ENCODE peak calls at places on chromosomes 1 and 21, in five cellular contexts. C, Q, D, O and F are unnamed samples.

GRCh38 chr1:34784751-34785221 is 3.8 kb downstream of the GJB3 start:
- DNase-seq in C (no peak), Q (no peak), D (no peak), O (no peak), F (no peak)

GRCh38 chr1:153929433-153929825 is 6.7 kb upstream of the GATAD2B start:
- DNase-seq in C (no peak), Q (no peak), D (no peak), O (no peak), F (no peak)

GRCh38 chr1:175192111-175192629 is 406 bp downstream of the KIAA0040 start:
- DNase-seq in C (no peak), Q (peak; percentile 8), D (peak; percentile 55), O (no peak), F (peak; percentile 11)

GRCh38 chr1:21189906-21190500 is 13.3 kb upstream of the EIF4G3 start:
- DNase-seq in C (no peak), Q (no peak), D (no peak), O (no peak), F (no peak)

GRCh38 chr1:11787251-11787803 is 18.4 kb downstream of the MTHFR start:
- DNase-seq in C (no peak), Q (peak; percentile 60), D (peak; percentile 65), O (no peak), F (no peak)

GRCh38 chr1:234934611-234935033 is 194.0 kb downstream of the TOMM20 start:
- DNase-seq in C (no peak), Q (peak; percentile 63), D (no peak), O (no peak), F (no peak)

GRCh38 chr1:60133848-60134247 is 60.3 kb upstream of the C1orf87 start:
- DNase-seq in C (no peak), Q (peak; percentile 50), D (no peak), O (no peak), F (no peak)

GRCh38 chr1:52007228-52008073 is 17.0 kb upstream of the RAB3B start:
- DNase-seq in C (no peak), Q (no peak), D (no peak), O (no peak), F (no peak)

GRCh38 chr1:22717038-22717758 is 6.6 kb downstream of the EPHB2 start:
- DNase-seq in C (no peak), Q (no peak), D (no peak), O (no peak), F (no peak)

GRCh38 chr1:206911064-206911663 is 10.6 kb downstream of the FCMR start:
- DNase-seq in C (no peak), Q (peak; percentile 85), D (no peak), O (no peak), F (peak; percentile 43)

GRCh38 chr1:23810818-23811420 is 10.4 kb upstream of the GALE start:
- DNase-seq in C (no peak), Q (peak; percentile 54), D (no peak), O (no peak), F (peak; percentile 53)

GRCh38 chr1:221723018-221723917 is 18.6 kb downstream of the DUSP10 start:
- DNase-seq in C (no peak), Q (no peak), D (no peak), O (no peak), F (no peak)

GRCh38 chr1:29719253-29719652 is 482.9 kb downstream of the PTPRU start:
- DNase-seq in C (no peak), Q (peak; percentile 42), D (no peak), O (no peak), F (no peak)

GRCh38 chr1:82110366-82111254 is 309.9 kb downstream of the ADGRL2 start:
- DNase-seq in C (no peak), Q (peak; percentile 46), D (no peak), O (no peak), F (no peak)

GRCh38 chr1:175267716-175268416 is 75.3 kb upstream of the KIAA0040 start:
- DNase-seq in C (no peak), Q (peak; percentile 4), D (peak; percentile 50), O (no peak), F (no peak)

GRCh38 chr1:51345300-51345687 is 14.9 kb upstream of the TTC39A start:
- DNase-seq in C (no peak), Q (no peak), D (no peak), O (no peak), F (no peak)

GRCh38 chr1:7383671-7384070 is 387.4 kb upstream of the VAMP3 start:
- DNase-seq in C (no peak), Q (no peak), D (no peak), O (no peak), F (no peak)

GRCh38 chr21:37155216-37155615 is 82.2 kb downstream of the TTC3 start:
- DNase-seq in C (no peak), Q (peak; percentile 17), D (no peak), O (no peak), F (no peak)

GRCh38 chr1:11826946-11827345 is 20.6 kb downstream of the NPPA start:
- DNase-seq in C (no peak), Q (no peak), D (no peak), O (no peak), F (no peak)

GRCh38 chr21:35783686-35784085 is 276.6 kb downstream of the SETD4 start:
- DNase-seq in C (no peak), Q (no peak), D (no peak), O (no peak), F (no peak)

GRCh38 chr1:205285391-205286101 is 36.0 kb downstream of the NUAK2 start:
- DNase-seq in C (no peak), Q (no peak), D (no peak), O (no peak), F (no peak)

DNA sequence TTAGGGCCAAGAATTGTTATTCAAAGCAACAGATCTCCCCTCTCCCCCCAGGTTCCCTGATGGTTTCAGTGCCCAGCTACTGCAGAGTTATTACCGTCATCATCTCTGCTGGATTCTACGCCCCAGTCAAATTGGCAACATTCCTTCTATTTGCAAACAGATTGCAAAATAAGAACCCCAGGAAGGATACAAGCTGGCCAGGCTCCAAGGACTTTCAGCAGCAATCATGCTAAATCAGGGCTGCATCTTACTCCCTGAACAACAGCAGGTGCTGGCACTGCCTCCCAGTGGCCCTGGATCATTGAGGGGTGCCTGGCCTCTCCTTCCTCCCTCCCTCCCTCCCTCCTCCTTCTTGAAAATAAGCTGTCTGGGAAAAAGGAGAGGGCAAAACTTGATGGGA is 521.6 kb upstream of the BEND5 start:
- DNase-seq in C (peak; percentile 46), Q (no peak), D (no peak), O (no peak), F (no peak)
- TF ChIP-seq CTCF in C (no peak), Q (no peak), D (no peak), O (no peak), F (no peak)

GRCh38 chr1:226407199-226407496 is 745 bp downstream of the PARP1 start:
- DNase-seq in C (no peak), Q (no peak), D (no peak), O (no peak), F (no peak)

GRCh38 chr1:226406401-226406881 is 1.5 kb downstream of the PARP1 start:
- DNase-seq in C (no peak), Q (peak; percentile 6), D (no peak), O (no peak), F (no peak)

GRCh38 chr1:226408285-226409184 is 642 bp upstream of the PARP1 start:
- DNase-seq in C (no peak), Q (no peak), D (peak; percentile 27), O (no peak), F (no peak)

GRCh38 chr1:226409392-226409791 is 1.5 kb upstream of the PARP1 start:
- DNase-seq in C (no peak), Q (no peak), D (no peak), O (no peak), F (no peak)

GRCh38 chr1:226407497-226408284 is at the start of gene PARP1:
- DNase-seq in C (peak; percentile 83), Q (peak; percentile 93), D (peak; percentile 89), O (peak; percentile 73), F (peak; percentile 87)
- TF ChIP-seq CTCF in C (peak; percentile 61), Q (peak; percentile 3), D (peak; percentile 67), O (peak; percentile 32), F (peak; percentile 50)

GRCh38 chr21:44800971-44801467 is 601 bp downstream of the UBE2G2 start:
- DNase-seq in C (no peak), Q (peak; percentile 35), D (no peak), O (no peak), F (peak; percentile 27)

GRCh38 chr21:44804762-44805161 is 3.1 kb upstream of the UBE2G2 start:
- DNase-seq in C (no peak), Q (no peak), D (no peak), O (no peak), F (no peak)

GRCh38 chr21:44803651-44804050 is 2.0 kb upstream of the UBE2G2 start:
- DNase-seq in C (no peak), Q (no peak), D (no peak), O (no peak), F (no peak)

GRCh38 chr21:44801468-44802395 is at the start of gene UBE2G2:
- DNase-seq in C (peak; percentile 85), Q (peak; percentile 76), D (peak; percentile 87), O (no peak), F (peak; percentile 90)

DNA sequence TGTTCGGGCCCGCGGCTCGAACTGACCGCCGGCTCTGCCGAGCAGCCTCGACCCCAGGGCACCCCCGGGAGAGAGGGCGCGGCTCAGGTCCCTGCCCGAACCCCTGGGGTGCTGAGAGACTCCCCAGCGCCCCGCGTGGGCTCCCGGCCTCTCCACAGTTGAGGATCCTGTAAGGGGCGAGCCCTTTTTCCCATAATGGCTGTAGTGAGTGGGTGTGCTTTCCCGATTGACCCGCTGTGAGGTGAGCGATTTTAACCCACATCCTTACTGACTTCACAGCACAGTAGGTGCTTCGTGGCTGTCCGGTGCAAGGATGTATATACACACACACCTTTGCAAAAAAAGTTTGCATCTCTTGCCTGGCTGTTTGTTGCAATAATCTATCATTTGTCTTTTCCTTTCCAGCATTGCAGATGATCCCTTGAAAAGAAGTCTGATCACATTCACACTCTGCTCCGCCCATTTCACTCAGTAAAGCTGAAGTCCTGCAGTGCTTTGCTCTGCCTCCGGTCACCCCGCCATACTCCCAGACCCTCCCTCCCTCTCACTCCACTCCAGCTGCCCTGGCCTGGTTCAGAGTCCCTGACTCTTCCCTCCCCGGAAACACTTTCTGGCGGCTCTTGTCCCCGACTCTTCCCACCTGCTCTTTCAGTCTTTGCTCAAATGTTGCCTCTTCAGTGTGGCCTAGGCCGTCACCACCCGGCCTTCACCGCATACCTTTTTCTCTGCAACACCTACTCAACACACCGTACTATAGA is 955 bp upstream of the UBE2G2 start:
- DNase-seq in C (no peak), Q (no peak), D (no peak), O (no peak), F (peak; percentile 27)
- TF ChIP-seq CTCF in C (no peak), Q (no peak), D (no peak), O (no peak), F (no peak)

DNA sequence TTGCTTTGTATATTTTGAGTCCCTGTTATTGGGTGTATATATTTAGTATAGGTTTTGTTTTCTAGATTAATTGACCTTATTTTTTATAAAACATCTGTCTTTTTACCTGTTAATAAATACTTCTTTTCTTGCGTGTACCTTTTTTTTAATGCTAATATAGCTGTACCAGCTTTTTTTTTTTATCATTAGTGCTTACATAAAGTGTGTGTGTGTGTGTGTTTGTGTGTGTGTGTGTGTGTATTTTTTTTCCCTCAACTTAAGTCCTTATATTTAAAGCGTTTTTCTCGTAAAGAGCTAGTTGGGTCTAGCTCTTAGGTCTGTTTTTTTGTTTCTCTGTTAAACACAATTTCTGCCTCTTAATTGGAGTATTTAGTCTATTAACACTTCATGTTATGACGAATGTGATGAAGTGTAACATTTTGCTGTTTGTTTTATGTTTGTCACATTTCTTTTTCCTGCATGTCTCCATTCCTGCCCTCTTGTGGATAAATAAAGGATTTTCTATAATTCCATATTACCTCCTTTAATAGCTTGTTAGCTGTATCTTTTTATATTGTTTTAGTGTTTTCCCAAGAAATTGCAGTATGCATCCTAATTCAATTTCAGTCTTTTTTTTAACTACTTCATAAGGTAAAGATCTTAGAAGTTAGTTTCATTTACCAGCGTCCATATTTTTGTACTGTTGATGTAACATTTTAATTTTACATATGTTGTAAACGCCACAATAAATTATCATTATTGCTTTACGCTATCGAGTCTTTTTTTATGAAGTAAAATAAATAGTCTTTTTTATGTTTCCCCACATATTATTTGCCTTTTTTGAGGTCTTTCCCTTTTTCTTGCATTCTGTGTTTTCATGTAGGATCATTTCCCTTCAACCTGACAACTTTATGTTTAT is 4.3 kb downstream of the PRMT2 start:
- DNase-seq in C (no peak), Q (peak; percentile 50), D (no peak), O (no peak), F (no peak)
- TF ChIP-seq CTCF in C (peak; percentile 61), Q (peak; percentile 52), D (peak; percentile 41), O (peak; percentile 47), F (no peak)